ENCODE peak calls at places on chromosomes 16 and 17, in seven cellular contexts. One of them, this sample, is unnamed.

GRCh38 chr17:35460354-35460851 is 11.8 kb upstream of the SLFN13 start:
- DNase-seq in heart left ventricle: peak; percentile 48
- DNase-seq in IMR-90: no peak
- DNase-seq in A549: peak; percentile 42
- DNase-seq in stomach: peak; percentile 88
- DNase-seq in tibial nerve: no peak
- DNase-seq in thyroid gland: peak; percentile 90
- DNase-seq in this sample: peak; percentile 87

GRCh38 chr16:13313351-13313750 is 412.0 kb downstream of the SHISA9 start:
- DNase-seq in tibial nerve: no peak
- DNase-seq in stomach: no peak
- DNase-seq in thyroid gland: no peak
- DNase-seq in A549: no peak
- DNase-seq in heart left ventricle: no peak
- DNase-seq in IMR-90: no peak
- DNase-seq in this sample: no peak

GRCh38 chr17:33234930-33235685 is 58.0 kb downstream of the ASIC2 start:
- DNase-seq in IMR-90: peak; percentile 97
- DNase-seq in A549: peak; percentile 66
- DNase-seq in stomach: peak; percentile 38
- DNase-seq in thyroid gland: peak; percentile 14
- DNase-seq in heart left ventricle: peak; percentile 36
- DNase-seq in tibial nerve: peak; percentile 15
- DNase-seq in this sample: peak; percentile 91

GRCh38 chr17:36495076-36495578 is 8.6 kb downstream of the ZNHIT3 start:
- DNase-seq in thyroid gland: no peak
- DNase-seq in stomach: no peak
- DNase-seq in heart left ventricle: no peak
- DNase-seq in IMR-90: no peak
- DNase-seq in A549: no peak
- DNase-seq in tibial nerve: no peak
- DNase-seq in this sample: peak; percentile 23

GRCh38 chr17:47810200-47810821 is 11.3 kb downstream of the OSBPL7 start:
- DNase-seq in A549: peak; percentile 88
- DNase-seq in heart left ventricle: peak; percentile 15
- DNase-seq in stomach: peak; percentile 82
- DNase-seq in IMR-90: peak; percentile 87
- DNase-seq in tibial nerve: no peak
- DNase-seq in thyroid gland: peak; percentile 64
- DNase-seq in this sample: peak; percentile 76

GRCh38 chr16:4935231-4935855 is 1.6 kb downstream of the PPL start:
- DNase-seq in heart left ventricle: peak; percentile 68
- DNase-seq in stomach: peak; percentile 83
- DNase-seq in thyroid gland: peak; percentile 94
- DNase-seq in A549: no peak
- DNase-seq in tibial nerve: peak; percentile 84
- DNase-seq in IMR-90: no peak
- DNase-seq in this sample: peak; percentile 99

GRCh38 chr16:78505544-78506371 is 406.3 kb downstream of the WWOX start:
- DNase-seq in thyroid gland: peak; percentile 44
- DNase-seq in IMR-90: no peak
- DNase-seq in heart left ventricle: peak; percentile 78
- DNase-seq in stomach: peak; percentile 33
- DNase-seq in tibial nerve: peak; percentile 69
- DNase-seq in A549: no peak
- DNase-seq in this sample: peak; percentile 51

GRCh38 chr17:50130778-50131317 is 888 bp upstream of the SAMD14 start:
- DNase-seq in stomach: no peak
- DNase-seq in A549: peak; percentile 36
- DNase-seq in IMR-90: no peak
- DNase-seq in thyroid gland: no peak
- DNase-seq in heart left ventricle: no peak
- DNase-seq in tibial nerve: no peak
- DNase-seq in this sample: no peak

GRCh38 chr17:61456688-61457225 is 4.5 kb downstream of the TBX4 start:
- DNase-seq in heart left ventricle: no peak
- DNase-seq in tibial nerve: no peak
- DNase-seq in thyroid gland: no peak
- DNase-seq in IMR-90: no peak
- DNase-seq in A549: no peak
- DNase-seq in stomach: no peak
- DNase-seq in this sample: peak; percentile 9

GRCh38 chr16:72725643-72726042 is 322.3 kb downstream of the ZFHX3 start:
- DNase-seq in A549: no peak
- DNase-seq in thyroid gland: no peak
- DNase-seq in stomach: no peak
- DNase-seq in tibial nerve: no peak
- DNase-seq in heart left ventricle: no peak
- DNase-seq in IMR-90: no peak
- DNase-seq in this sample: no peak

GRCh38 chr17:1718362-1719165 is 5.9 kb upstream of the WDR81 start:
- DNase-seq in A549: no peak
- DNase-seq in stomach: no peak
- DNase-seq in tibial nerve: no peak
- DNase-seq in thyroid gland: no peak
- DNase-seq in IMR-90: no peak
- DNase-seq in heart left ventricle: no peak
- DNase-seq in this sample: no peak

GRCh38 chr17:63834431-63835166 is 7.1 kb upstream of the FTSJ3 start:
- DNase-seq in tibial nerve: peak; percentile 33
- DNase-seq in A549: peak; percentile 95
- DNase-seq in stomach: peak; percentile 38
- DNase-seq in heart left ventricle: peak; percentile 47
- DNase-seq in IMR-90: peak; percentile 85
- DNase-seq in thyroid gland: peak; percentile 88
- DNase-seq in this sample: no peak

GRCh38 chr17:149231-149630 is 11.9 kb downstream of the SCGB1C2 start:
- DNase-seq in stomach: no peak
- DNase-seq in heart left ventricle: no peak
- DNase-seq in thyroid gland: no peak
- DNase-seq in IMR-90: no peak
- DNase-seq in A549: no peak
- DNase-seq in tibial nerve: no peak
- DNase-seq in this sample: peak; percentile 56

GRCh38 chr16:10569629-10570028 is 10.8 kb downstream of the EMP2 start:
- DNase-seq in A549: no peak
- DNase-seq in stomach: no peak
- DNase-seq in tibial nerve: no peak
- DNase-seq in IMR-90: peak; percentile 48
- DNase-seq in thyroid gland: no peak
- DNase-seq in heart left ventricle: no peak
- DNase-seq in this sample: no peak

GRCh38 chr16:23182206-23182674 is 305 bp upstream of the SCNN1G start:
- DNase-seq in A549: peak; percentile 78
- DNase-seq in heart left ventricle: peak; percentile 68
- DNase-seq in thyroid gland: peak; percentile 89
- DNase-seq in tibial nerve: peak; percentile 35
- DNase-seq in stomach: peak; percentile 93
- DNase-seq in IMR-90: peak; percentile 25
- DNase-seq in this sample: peak; percentile 94

GRCh38 chr16:75761111-75761510 is 34.8 kb upstream of the CPHXL start:
- DNase-seq in A549: no peak
- DNase-seq in IMR-90: peak; percentile 11
- DNase-seq in thyroid gland: no peak
- DNase-seq in tibial nerve: no peak
- DNase-seq in heart left ventricle: no peak
- DNase-seq in stomach: no peak
- DNase-seq in this sample: no peak

GRCh38 chr17:76700290-76700626 is 10.5 kb downstream of the MXRA7 start:
- DNase-seq in tibial nerve: no peak
- DNase-seq in stomach: no peak
- DNase-seq in A549: no peak
- DNase-seq in thyroid gland: no peak
- DNase-seq in heart left ventricle: no peak
- DNase-seq in IMR-90: no peak
- DNase-seq in this sample: no peak
- H3K4me3 ChIP-seq in tibial nerve: no peak overlapping the region
- H3K4me3 ChIP-seq in stomach: no peak overlapping the region
- H3K4me3 ChIP-seq in A549: no peak overlapping the region
- H3K4me3 ChIP-seq in thyroid gland: no peak overlapping the region
- H3K4me3 ChIP-seq in heart left ventricle: peak overlapping the region; percentile 54
- H3K4me3 ChIP-seq in IMR-90: no peak overlapping the region
- H3K4me3 ChIP-seq in this sample: no peak overlapping the region

GRCh38 chr17:81538651-81539570 is 10.7 kb downstream of the FSCN2 start:
- DNase-seq in IMR-90: no peak
- DNase-seq in heart left ventricle: no peak
- DNase-seq in stomach: no peak
- DNase-seq in thyroid gland: no peak
- DNase-seq in tibial nerve: no peak
- DNase-seq in A549: no peak
- DNase-seq in this sample: no peak
- TF ChIP-seq POLR2A in IMR-90: no peak
- TF ChIP-seq POLR2A in heart left ventricle: no peak
- TF ChIP-seq POLR2A in stomach: no peak
- TF ChIP-seq POLR2A in thyroid gland: no peak
- TF ChIP-seq POLR2A in tibial nerve: no peak
- TF ChIP-seq POLR2A in A549: no peak
- TF ChIP-seq POLR2A in this sample: no peak

DNA sequence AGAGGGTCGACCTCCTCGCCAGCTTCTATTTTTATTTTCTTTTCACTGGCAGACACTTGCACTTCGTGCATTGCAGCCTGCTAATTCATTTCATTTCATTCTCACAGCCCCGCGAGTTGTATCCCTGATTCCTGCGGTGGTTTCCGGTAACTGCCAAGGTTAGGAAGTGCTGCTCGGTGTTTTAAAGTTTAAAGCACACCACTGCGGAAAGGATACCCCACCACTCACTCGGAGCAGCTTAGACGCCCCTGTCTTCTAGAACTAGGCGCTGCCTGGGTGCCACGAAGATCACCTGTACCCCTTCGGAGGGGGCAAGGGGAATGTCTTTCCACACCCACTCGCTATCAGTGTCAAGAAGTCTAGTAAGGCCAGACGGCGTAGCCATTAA is 513 bp downstream of the CNEP1R1 start:
- DNase-seq in thyroid gland: no peak
- DNase-seq in tibial nerve: no peak
- DNase-seq in A549: no peak
- DNase-seq in heart left ventricle: no peak
- DNase-seq in stomach: no peak
- DNase-seq in IMR-90: no peak
- DNase-seq in this sample: no peak
- TF ChIP-seq CTCF in thyroid gland: no peak
- TF ChIP-seq CTCF in tibial nerve: no peak
- TF ChIP-seq CTCF in A549: no peak
- TF ChIP-seq CTCF in heart left ventricle: no peak
- TF ChIP-seq CTCF in stomach: no peak
- TF ChIP-seq CTCF in IMR-90: no peak
- TF ChIP-seq CTCF in this sample: no peak

DNA sequence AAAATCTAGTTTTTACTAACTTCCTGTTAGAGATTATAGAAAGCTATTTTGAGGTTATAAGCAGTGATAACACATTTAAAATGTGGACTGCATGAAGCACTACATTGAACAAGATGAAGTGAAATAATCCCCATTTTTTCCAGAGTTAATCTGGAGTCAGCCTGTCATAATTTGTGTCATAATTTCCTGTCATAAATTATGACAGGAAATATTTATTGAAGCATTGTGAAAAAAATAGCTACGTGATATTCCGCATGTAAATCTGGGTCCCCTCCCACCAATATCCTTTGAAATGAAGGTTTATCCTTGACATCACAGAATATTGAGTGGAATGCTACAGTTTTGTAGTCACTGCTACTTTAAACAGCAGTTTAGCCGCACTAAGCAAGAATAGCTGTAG is 40.1 kb downstream of the OMG start:
- DNase-seq in tibial nerve: no peak
- DNase-seq in heart left ventricle: no peak
- DNase-seq in thyroid gland: no peak
- DNase-seq in A549: no peak
- DNase-seq in stomach: no peak
- DNase-seq in IMR-90: no peak
- DNase-seq in this sample: no peak
- H3K4me3 ChIP-seq in tibial nerve: no peak overlapping the region
- H3K4me3 ChIP-seq in heart left ventricle: no peak overlapping the region
- H3K4me3 ChIP-seq in thyroid gland: no peak overlapping the region
- H3K4me3 ChIP-seq in A549: no peak overlapping the region
- H3K4me3 ChIP-seq in stomach: no peak overlapping the region
- H3K4me3 ChIP-seq in IMR-90: no peak overlapping the region
- H3K4me3 ChIP-seq in this sample: no peak overlapping the region